ENCODE peak calls at places on chromosomes 5 and 9, in eight cellular contexts. X is lower leg skin, V is uterus, E is IMR-90, A is tibial nerve, R is heart left ventricle, C is A549, N is suprapubic skin. U is an unnamed sample.

GRCh38 chr5:90305022-90305720 is 104.4 kb downstream of the CETN3 start:
- DNase-seq in X (no peak), V (no peak), E (no peak), A (no peak), R (no peak), C (no peak), N (no peak), U (no peak)

GRCh38 chr9:114417511-114417910 is 29.7 kb upstream of the AKNA start:
- DNase-seq in X (no peak), V (no peak), E (peak), A (no peak), R (no peak), C (no peak), N (no peak), U (no peak)

GRCh38 chr9:86034863-86035734 is 64.3 kb downstream of the GOLM1 start:
- DNase-seq in X (no peak), V (no peak), E (peak), A (no peak), R (no peak), C (peak), N (no peak), U (no peak)

GRCh38 chr5:15579193-15579990 is 79.4 kb downstream of the FBXL7 start:
- DNase-seq in X (no peak), V (no peak), E (no peak), A (no peak), R (no peak), C (no peak), N (no peak), U (no peak)

GRCh38 chr5:37786855-37787254 is 53.0 kb downstream of the GDNF start:
- DNase-seq in X (no peak), V (no peak), E (peak), A (no peak), R (no peak), C (no peak), N (no peak), U (no peak)

GRCh38 chr5:59542841-59543825 is 350.4 kb downstream of the PDE4D start:
- DNase-seq in X (no peak), V (peak), E (no peak), A (peak), R (peak), C (no peak), N (no peak), U (peak)

GRCh38 chr5:133843911-133844310 is 124.5 kb downstream of the C5orf15 start:
- DNase-seq in X (peak), V (no peak), E (no peak), A (no peak), R (no peak), C (no peak), N (peak), U (no peak)

GRCh38 chr5:76583163-76584047 is 39.8 kb downstream of the F2RL2 start:
- DNase-seq in X (no peak), V (no peak), E (peak), A (no peak), R (no peak), C (no peak), N (no peak), U (no peak)

GRCh38 chr9:99870126-99870525 is 36.3 kb upstream of the STX17 start:
- DNase-seq in X (no peak), V (no peak), E (peak), A (no peak), R (no peak), C (no peak), N (no peak), U (no peak)

GRCh38 chr5:119340597-119341218 is 15.1 kb upstream of the TNFAIP8 start:
- DNase-seq in X (no peak), V (no peak), E (no peak), A (no peak), R (no peak), C (no peak), N (no peak), U (no peak)

GRCh38 chr5:119743927-119744326 is 114.6 kb downstream of the FAM170A start:
- DNase-seq in X (no peak), V (no peak), E (peak), A (no peak), R (no peak), C (peak), N (no peak), U (no peak)

GRCh38 chr9:4475301-4475700 is 15.0 kb upstream of the SLC1A1 start:
- DNase-seq in X (no peak), V (no peak), E (peak), A (no peak), R (no peak), C (no peak), N (no peak), U (no peak)

GRCh38 chr9:69279084-69279729 is 45.8 kb upstream of the ENTREP1 start:
- DNase-seq in X (no peak), V (no peak), E (no peak), A (no peak), R (no peak), C (no peak), N (no peak), U (no peak)

GRCh38 chr5:157867736-157868135 is 8.8 kb upstream of the CLINT1 start:
- DNase-seq in X (peak), V (no peak), E (no peak), A (no peak), R (no peak), C (no peak), N (no peak), U (no peak)

GRCh38 chr5:157874861-157875260 is 15.9 kb upstream of the CLINT1 start:
- DNase-seq in X (peak), V (no peak), E (no peak), A (no peak), R (no peak), C (no peak), N (no peak), U (no peak)

GRCh38 chr5:157866536-157866935 is 7.6 kb upstream of the CLINT1 start:
- DNase-seq in X (peak), V (no peak), E (no peak), A (no peak), R (no peak), C (no peak), N (no peak), U (no peak)

GRCh38 chr5:157865844-157866243 is 6.9 kb upstream of the CLINT1 start:
- DNase-seq in X (peak), V (no peak), E (peak), A (no peak), R (no peak), C (peak), N (no peak), U (no peak)

DNA sequence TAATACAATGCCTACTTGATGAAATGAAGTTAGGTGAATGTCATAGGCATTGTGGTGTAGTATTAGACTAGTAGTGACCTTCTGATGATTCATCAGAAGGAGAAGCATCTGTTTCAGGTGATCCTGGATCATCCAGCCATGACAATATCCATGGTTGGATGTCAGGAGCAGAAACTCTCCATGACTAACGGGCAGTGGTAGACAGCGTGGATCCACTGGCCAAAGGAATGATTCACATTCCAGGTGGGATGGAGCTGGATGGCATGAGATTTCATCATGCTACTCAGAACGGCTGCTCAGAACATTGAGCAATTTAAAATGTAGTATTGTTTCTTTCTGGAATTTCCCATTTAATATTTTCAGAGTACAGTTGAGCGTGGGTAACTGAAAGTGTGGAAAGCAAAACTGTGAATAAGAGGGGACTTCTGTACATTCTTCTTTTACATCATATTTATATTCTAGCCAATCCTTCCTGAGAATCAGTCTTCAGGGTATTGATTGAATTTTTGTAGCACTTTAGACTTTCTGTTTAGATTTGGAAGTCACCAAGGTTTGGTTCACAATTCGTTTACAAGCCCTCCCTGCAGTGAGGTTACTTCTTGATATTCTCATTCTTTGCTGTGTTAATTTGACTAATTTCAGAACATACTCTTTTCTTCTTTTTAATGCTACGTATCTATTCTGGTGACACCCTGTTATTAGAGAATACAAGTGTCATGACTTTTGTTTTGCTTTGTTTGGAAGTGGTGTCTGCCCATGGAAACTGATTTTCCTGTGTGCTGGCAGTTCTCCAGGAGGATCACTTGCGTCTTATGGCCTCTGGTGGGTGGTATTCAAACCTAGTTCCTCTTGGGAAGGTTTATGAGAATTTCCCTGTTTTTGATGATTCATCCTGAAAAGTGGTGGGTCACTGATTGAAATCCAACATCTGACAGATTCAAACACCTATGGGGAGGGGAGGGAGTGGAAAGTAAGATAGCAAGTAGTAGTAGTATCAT is 12.2 kb upstream of the CLINT1 start:
- DNase-seq in X (peak), V (no peak), E (peak), A (no peak), R (no peak), C (peak), N (no peak), U (no peak)
- TF ChIP-seq CTCF in X (no peak), V (no peak), E (peak), A (no peak), R (no peak), C (peak), N (no peak), U (no peak)

DNA sequence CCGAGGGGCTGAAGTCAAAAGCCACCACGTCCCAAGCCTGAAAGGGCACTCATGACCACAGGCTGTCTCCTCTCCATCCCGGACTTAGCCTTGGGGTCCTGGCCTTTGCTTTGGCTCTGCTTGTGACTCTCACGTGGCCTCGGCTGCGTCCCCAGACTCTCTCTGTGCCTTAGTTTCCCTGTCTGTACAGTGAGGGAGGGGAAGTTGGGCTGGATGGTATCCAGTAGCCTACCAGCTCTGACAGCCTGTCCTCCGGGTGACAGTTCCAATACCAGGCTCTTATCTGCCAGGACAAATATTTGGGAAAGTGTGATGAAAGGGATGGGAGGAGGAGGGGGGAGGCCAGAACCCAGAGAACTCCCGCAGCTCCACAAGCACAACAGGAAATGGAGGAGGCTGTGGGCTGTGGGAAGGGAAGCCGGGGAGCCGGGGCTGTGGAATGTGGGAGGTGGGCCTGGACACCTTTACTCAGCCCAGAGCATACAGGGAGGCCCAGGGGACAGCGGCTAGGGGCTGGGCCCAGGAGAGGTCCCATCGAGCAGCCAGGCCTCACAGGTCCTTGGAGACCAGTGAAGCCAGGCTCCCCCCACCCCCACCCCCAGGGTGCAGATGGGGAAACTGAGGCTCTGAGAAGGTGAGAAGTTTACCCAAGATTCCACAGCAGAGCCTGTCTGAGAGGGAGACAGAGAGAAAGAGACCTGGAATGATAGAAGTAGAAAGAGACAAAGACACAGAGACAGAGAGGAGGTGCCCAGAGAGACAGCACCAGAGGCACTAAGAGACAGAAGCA is 18.3 kb downstream of the PDGFRB start:
- DNase-seq in X (no peak), V (no peak), E (peak), A (no peak), R (no peak), C (no peak), N (no peak), U (no peak)
- TF ChIP-seq POLR2A in X (no peak), V (no peak), E (peak), A (no peak), R (no peak), C (no peak), N (no peak), U (no peak)

DNA sequence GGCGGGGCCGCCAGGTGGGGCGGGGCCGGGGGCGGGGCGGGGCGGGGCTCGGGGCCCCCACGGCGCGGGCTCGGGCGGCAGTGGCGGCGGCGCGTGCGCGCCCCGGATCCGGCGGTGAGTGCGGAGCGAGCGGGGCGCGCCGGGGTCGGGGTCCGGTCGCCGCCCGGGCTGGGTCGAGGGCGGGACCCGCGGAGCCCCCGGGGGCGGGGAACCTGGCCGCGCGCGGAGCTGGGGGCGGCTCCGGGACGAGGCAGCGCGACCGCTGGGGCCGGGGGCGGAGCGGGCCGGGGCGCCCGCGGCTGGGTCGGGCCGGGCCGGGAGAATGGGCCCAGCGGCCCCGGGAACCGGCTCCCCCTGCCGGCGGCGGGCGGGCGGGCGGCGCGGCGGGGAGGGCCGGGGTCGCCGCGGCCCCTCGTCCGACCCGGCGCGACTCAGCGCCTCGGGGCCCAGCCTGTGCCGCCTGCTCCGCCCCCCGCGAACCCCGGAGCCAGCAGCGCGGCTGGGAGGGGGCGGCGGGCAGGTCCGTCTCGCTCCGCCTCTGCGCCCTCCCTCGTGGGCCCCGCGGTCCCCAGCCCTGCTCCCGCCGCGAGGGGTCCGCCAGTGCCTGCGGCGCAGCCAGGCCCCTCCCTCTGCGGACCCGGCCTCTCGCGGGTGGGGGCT is 3.1 kb downstream of the EGFL7 start:
- DNase-seq in X (no peak), V (no peak), E (no peak), A (no peak), R (no peak), C (peak), N (no peak), U (no peak)
- TF ChIP-seq CTCF in X (no peak), V (no peak), E (peak), A (no peak), R (no peak), C (peak), N (no peak), U (peak)

GRCh38 chr9:112348257-112348992 is 15.0 kb upstream of the PTBP3 start:
- DNase-seq in X (peak), V (peak), E (peak), A (peak), R (peak), C (peak), N (peak), U (peak)
- TF ChIP-seq POLR2A in X (no peak), V (no peak), E (no peak), A (no peak), R (no peak), C (peak), N (no peak), U (no peak)

DNA sequence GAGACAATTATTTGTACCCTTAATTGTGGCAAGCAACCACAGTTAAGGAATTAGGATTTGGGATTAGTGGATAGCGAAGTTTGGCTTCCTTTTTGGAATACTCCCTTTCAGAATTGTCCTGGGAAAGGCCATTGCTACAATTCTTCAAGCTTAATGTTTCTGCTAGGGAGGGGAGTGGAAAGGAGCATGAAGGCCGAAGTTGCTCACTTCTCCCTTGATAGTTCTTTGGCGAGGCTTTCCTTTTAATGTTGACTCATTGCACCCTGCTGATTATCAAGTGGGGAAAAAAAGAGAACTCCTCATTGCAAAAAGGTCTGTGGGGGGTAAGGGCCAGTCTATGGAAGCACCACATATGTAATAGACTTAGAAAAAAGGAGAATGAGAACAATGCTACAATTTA is 30.7 kb downstream of the GRIN3A start:
- DNase-seq in X (no peak), V (no peak), E (no peak), A (no peak), R (no peak), C (no peak), N (no peak), U (no peak)
- TF ChIP-seq CTCF in X (no peak), V (no peak), E (no peak), A (no peak), R (no peak), C (no peak), N (no peak), U (no peak)

U was measured in gastrocnemius medialis.